ENCODE peak calls at places on chromosome 10, in eight cellular contexts. H is NCI-H510A treated with DMSO at 0.1 percent for 48 hours; V is NT2/D1; I is hippocampal formation; G is activated CD4-positive, CD25-positive, alpha-beta regulatory T cell; P is NAMALWA; S is non-pigmented ciliary epithelial cell; L is activated naive CD4-positive, alpha-beta T cell treated with anti-CD3 and anti-CD28 coated beads, Interleukin-2, amount 50 U/mL, for 72 hours. O is an unnamed sample.

GRCh38 chr10:131621784-131622624 is 278.8 kb upstream of the PPP2R2D start:
- DNase-seq in H (no peak), V (no peak), I (no peak), G (no peak), P (no peak), S (no peak), L (no peak), O (no peak)

GRCh38 chr10:71835671-71836593 is 15.1 kb downstream of the PSAP start:
- DNase-seq in H (no peak), V (no peak), I (peak), G (no peak), P (peak), S (no peak), L (no peak), O (peak)

GRCh38 chr10:77315511-77316129 is 322.0 kb downstream of the KCNMA1 start:
- DNase-seq in H (no peak), V (no peak), I (no peak), G (no peak), P (no peak), S (no peak), L (no peak), O (no peak)

GRCh38 chr10:71075066-71075758 is 137.2 kb upstream of the UNC5B start:
- DNase-seq in H (no peak), V (no peak), I (no peak), G (no peak), P (no peak), S (no peak), L (no peak), O (no peak)

GRCh38 chr10:6665847-6666246 is 85.8 kb upstream of the PRKCQ start:
- DNase-seq in H (no peak), V (no peak), I (no peak), G (no peak), P (no peak), S (no peak), L (peak), O (no peak)

GRCh38 chr10:33117816-33118215 is 159.8 kb upstream of the ITGB1 start:
- DNase-seq in H (no peak), V (no peak), I (no peak), G (peak), P (no peak), S (no peak), L (no peak), O (no peak)

GRCh38 chr10:98349508-98349922 is 65.5 kb downstream of the PYROXD2 start:
- DNase-seq in H (no peak), V (no peak), I (no peak), G (no peak), P (peak), S (peak), L (no peak), O (peak)

GRCh38 chr10:110219884-110220283 is 12.5 kb downstream of the MXI1 start:
- DNase-seq in H (no peak), V (no peak), I (no peak), G (no peak), P (no peak), S (no peak), L (no peak), O (no peak)

GRCh38 chr10:84291389-84291788 is 37.0 kb upstream of the CCSER2 start:
- DNase-seq in H (no peak), V (peak), I (no peak), G (no peak), P (peak), S (peak), L (no peak), O (peak)

GRCh38 chr10:16828731-16829175 is 11.5 kb upstream of the RSU1 start:
- DNase-seq in H (no peak), V (no peak), I (no peak), G (no peak), P (no peak), S (peak), L (no peak), O (no peak)

GRCh38 chr10:109974509-109975191 is 33.1 kb upstream of the ADD3 start:
- DNase-seq in H (no peak), V (no peak), I (no peak), G (no peak), P (no peak), S (no peak), L (no peak), O (no peak)